ENCODE peak calls at places on chromosomes 2 and 18, in five cellular contexts. G is adrenal gland, E is H1, N is HepG2, C is prostate gland. T is an unnamed sample.
A peak's percentile ranks its signal among the peaks of the same experiment; 100 is the strongest.

GRCh38 chr2:64750817-64751285 is 97.1 kb upstream of the SERTAD2 start:
- DNase-seq in E (peak; percentile 96), C (peak; percentile 99), N (peak; percentile 99), G (peak; percentile 99), T (peak; percentile 100)

GRCh38 chr2:238092486-238093035 is 7.6 kb upstream of the ESPNL start:
- DNase-seq in E (no peak), C (no peak), N (no peak), G (no peak), T (peak; percentile 45)

GRCh38 chr2:67503066-67503795 is 106.1 kb downstream of the ETAA1 start:
- DNase-seq in N (no peak), C (no peak), E (no peak), G (no peak), T (no peak)

GRCh38 chr2:233822781-233823730 is 31.3 kb downstream of the HJURP start:
- DNase-seq in E (no peak), N (no peak), C (no peak), G (no peak), T (no peak)

GRCh38 chr18:42706618-42707017 is 408.9 kb downstream of the RIT2 start:
- DNase-seq in N (no peak), G (peak; percentile 12), E (no peak), C (peak; percentile 90), T (no peak)

GRCh38 chr2:23359631-23360567 is 25.1 kb upstream of the KLHL29 start:
- DNase-seq in C (no peak), G (no peak), E (no peak), N (peak; percentile 92), T (no peak)

GRCh38 chr2:25265802-25266201 is 75.9 kb downstream of the DNMT3A start:
- DNase-seq in E (no peak), C (no peak), N (no peak), G (no peak), T (no peak)

GRCh38 chr2:71347517-71347916 is 15.9 kb downstream of the ZNF638 start:
- DNase-seq in N (no peak), E (no peak), G (no peak), C (no peak), T (no peak)

GRCh38 chr2:139946690-139947089 is 1166.5 kb upstream of the NXPH2 start:
- DNase-seq in G (no peak), E (peak; percentile 21), C (no peak), N (no peak), T (no peak)

GRCh38 chr2:133884739-133885381 is 316.6 kb upstream of the NCKAP5 start:
- DNase-seq in G (no peak), N (peak; percentile 14), C (no peak), E (no peak), T (no peak)

GRCh38 chr2:64522843-64523428 is 1.2 kb upstream of the AFTPH start:
- DNase-seq in G (peak; percentile 69), E (no peak), N (peak; percentile 83), C (peak; percentile 69), T (no peak)

GRCh38 chr18:44733069-44733753 is 52.5 kb downstream of the SETBP1 start:
- DNase-seq in C (no peak), G (no peak), N (no peak), E (no peak), T (no peak)

GRCh38 chr2:203453858-203454451 is 81.1 kb downstream of the RAPH1 start:
- DNase-seq in C (no peak), G (no peak), N (peak; percentile 61), E (no peak), T (no peak)

GRCh38 chr18:3089579-3089978 is 76.6 kb upstream of the LPIN2 start:
- DNase-seq in N (no peak), E (no peak), G (peak; percentile 30), C (no peak), T (no peak)

GRCh38 chr18:49613141-49613641 is 51.3 kb downstream of the LIPG start:
- DNase-seq in N (no peak), C (no peak), G (no peak), E (peak; percentile 70), T (peak; percentile 79)

GRCh38 chr2:68726608-68727367 is 7.8 kb upstream of the ARHGAP25 start:
- DNase-seq in G (no peak), E (no peak), N (no peak), C (no peak), T (no peak)

GRCh38 chr18:57975805-57976204 is 68.2 kb upstream of the NEDD4L start:
- DNase-seq in E (no peak), C (no peak), N (no peak), G (no peak), T (no peak)

GRCh38 chr18:59516356-59517155 is 157.5 kb upstream of the LMAN1 start:
- DNase-seq in C (no peak), N (peak; percentile 94), E (no peak), G (peak; percentile 44), T (no peak)

GRCh38 chr2:42937171-42937875 is 144.9 kb upstream of the HAAO start:
- DNase-seq in C (no peak), G (no peak), E (no peak), N (no peak), T (no peak)

GRCh38 chr2:205685314-205686230 is 3.3 kb downstream of the NRP2 start:
- DNase-seq in E (no peak), C (no peak), N (no peak), G (peak; percentile 65), T (peak; percentile 91)

GRCh38 chr2:189097934-189098333 is 81.6 kb downstream of the COL5A2 start:
- DNase-seq in E (no peak), C (no peak), N (no peak), G (no peak), T (no peak)

GRCh38 chr2:84938194-84938879 is 32.6 kb upstream of the KCMF1 start:
- DNase-seq in E (no peak), C (no peak), N (peak; percentile 35), G (no peak), T (no peak)

DNA sequence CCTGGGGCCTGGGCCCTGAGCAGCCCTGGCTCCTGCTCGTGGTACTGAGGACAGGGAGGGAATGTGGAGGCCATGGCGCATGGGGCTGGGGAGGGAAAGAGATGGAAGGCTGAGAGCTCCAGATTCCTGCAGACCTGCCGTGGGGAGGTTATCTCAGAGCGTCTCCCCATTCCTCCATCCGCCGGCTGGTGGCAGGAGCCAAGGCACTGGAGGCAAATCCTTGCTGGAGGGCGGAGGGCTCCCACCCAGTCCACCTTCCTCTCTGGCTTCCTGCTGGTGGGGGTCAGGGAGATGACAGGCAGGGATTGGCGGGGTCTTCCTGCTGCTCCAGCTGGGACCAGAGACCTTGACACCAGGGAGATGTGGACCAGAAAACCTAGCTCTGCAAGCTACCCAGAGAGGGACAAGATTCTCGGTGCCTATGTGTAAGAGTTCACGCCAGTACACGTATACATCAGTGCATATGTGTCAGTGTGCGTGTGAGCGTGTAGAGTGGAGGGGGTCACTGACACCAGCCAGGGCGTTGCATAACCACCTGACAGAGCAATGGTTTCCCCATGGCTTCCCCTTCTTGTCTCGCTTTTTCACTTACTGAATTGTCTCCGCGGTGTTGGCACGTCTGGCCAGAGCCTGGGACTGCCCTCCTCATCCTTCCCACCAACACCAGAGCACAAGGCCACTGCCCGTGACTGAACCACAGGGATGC is 15.7 kb upstream of the SEMA4C start:
- DNase-seq in E (no peak), C (no peak), G (no peak), N (no peak), T (no peak)
- H3K4me1 ChIP-seq in E (peaks cover 21% of the 10 kb centered on the region), C (peaks cover 19% of the 10 kb centered on the region), G (peaks cover 23% of the 10 kb centered on the region), N (no peaks in the 10 kb centered on the region), T (peaks cover 42% of the 10 kb centered on the region)

GRCh38 chr2:88857274-88857741 is 165.8 kb downstream of the RPIA start:
- DNase-seq in C (no peak), G (no peak), E (no peak), N (peak; percentile 31), T (no peak)
- H3K4me3 ChIP-seq in C (no peak overlapping the region), G (no peak overlapping the region), E (peak overlapping the region; percentile 12), N (no peak overlapping the region), T (no peak overlapping the region)

GRCh38 chr2:191927319-191927867 is 80.5 kb upstream of the CAVIN2 start:
- DNase-seq in N (no peak), C (peak; percentile 34), E (no peak), G (peak; percentile 62), T (no peak)
- TF ChIP-seq POLR2A in N (no peak), C (no peak), E (no peak), G (no peak), T (no peak)

GRCh38 chr2:98763209-98763951 is 32.4 kb upstream of the MGAT4A start:
- DNase-seq in N (no peak), G (no peak), E (no peak), C (no peak), T (no peak)
- H3K4me1 ChIP-seq in N (peaks cover 47% of the 10 kb centered on the region), G (peaks cover 6% of the 10 kb centered on the region), E (no peaks in the 10 kb centered on the region), C (no peaks in the 10 kb centered on the region), T (no peaks in the 10 kb centered on the region)

T was measured in esophagus muscularis mucosa.